ENCODE peak calls at places on chromosomes 16 and 17, in eight cellular contexts. C, D, H, W, P, Q, T and N are unnamed samples.

GRCh38 chr16:76201385-76201784 is 75.8 kb upstream of the CNTNAP4 start:
- DNase-seq in C (no peak), D (no peak), H (no peak), W (peak), P (no peak), Q (no peak), T (no peak), N (no peak)

GRCh38 chr16:1772362-1772907 is at the start of gene EME2:
- DNase-seq in C (peak), D (no peak), H (no peak), W (peak), P (peak), Q (peak), T (peak), N (peak)

GRCh38 chr17:75876190-75876937 is 2.0 kb downstream of the TRIM47 start:
- DNase-seq in C (no peak), D (no peak), H (no peak), W (peak), P (peak), Q (peak), T (no peak), N (peak)

GRCh38 chr16:1258906-1259759 is 3.3 kb downstream of the TPSD1 start:
- DNase-seq in C (no peak), D (no peak), H (no peak), W (no peak), P (no peak), Q (peak), T (no peak), N (no peak)

GRCh38 chr17:81701288-81702071 is 1.7 kb upstream of the MRPL12 start:
- DNase-seq in C (no peak), D (no peak), H (no peak), W (no peak), P (no peak), Q (no peak), T (no peak), N (peak)

GRCh38 chr16:51967566-51967965 is 579.4 kb downstream of the TOX3 start:
- DNase-seq in C (no peak), D (no peak), H (no peak), W (no peak), P (no peak), Q (no peak), T (no peak), N (no peak)

GRCh38 chr17:48566717-48567116 is 11.4 kb downstream of the HOXB4 start:
- DNase-seq in C (no peak), D (no peak), H (no peak), W (no peak), P (no peak), Q (no peak), T (no peak), N (no peak)

GRCh38 chr17:45148183-45149036 is at the start of gene HEXIM1:
- DNase-seq in C (peak), D (peak), H (peak), W (peak), P (peak), Q (peak), T (peak), N (peak)

GRCh38 chr17:17839792-17840707 is 3.3 kb upstream of the SREBF1 start:
- DNase-seq in C (peak), D (peak), H (peak), W (peak), P (peak), Q (peak), T (peak), N (peak)

GRCh38 chr17:45677770-45678169 is 106.3 kb upstream of the CRHR1 start:
- DNase-seq in C (peak), D (no peak), H (no peak), W (peak), P (no peak), Q (no peak), T (no peak), N (no peak)

GRCh38 chr17:1379930-1380313 is 20.1 kb downstream of the YWHAE start:
- DNase-seq in C (no peak), D (no peak), H (no peak), W (peak), P (no peak), Q (no peak), T (no peak), N (peak)

GRCh38 chr17:34225046-34225445 is 30.0 kb upstream of the CCL2 start:
- DNase-seq in C (no peak), D (no peak), H (no peak), W (no peak), P (no peak), Q (no peak), T (no peak), N (no peak)

GRCh38 chr16:64983226-64983625 is 138.6 kb downstream of the CDH11 start:
- DNase-seq in C (no peak), D (no peak), H (no peak), W (no peak), P (no peak), Q (no peak), T (no peak), N (no peak)

GRCh38 chr17:53707546-53707945 is 115.2 kb upstream of the KIF2B start:
- DNase-seq in C (no peak), D (no peak), H (no peak), W (no peak), P (no peak), Q (no peak), T (no peak), N (no peak)

GRCh38 chr17:59623151-59623550 is 3.5 kb downstream of the CLTC start:
- DNase-seq in C (no peak), D (no peak), H (no peak), W (no peak), P (no peak), Q (no peak), T (no peak), N (no peak)

GRCh38 chr16:4723071-4723767 is 10.9 kb downstream of the ANKS3 start:
- DNase-seq in C (no peak), D (no peak), H (no peak), W (no peak), P (no peak), Q (no peak), T (no peak), N (no peak)

GRCh38 chr17:72344613-72345012 is 223.8 kb downstream of the SOX9 start:
- DNase-seq in C (no peak), D (no peak), H (no peak), W (no peak), P (no peak), Q (no peak), T (no peak), N (no peak)

GRCh38 chr17:73592531-73592961 is 51.7 kb downstream of the SDK2 start:
- DNase-seq in C (no peak), D (no peak), H (no peak), W (no peak), P (no peak), Q (no peak), T (no peak), N (no peak)

GRCh38 chr17:59812139-59812538 is 80.6 kb downstream of the TUBD1 start:
- DNase-seq in C (no peak), D (no peak), H (no peak), W (no peak), P (no peak), Q (no peak), T (peak), N (no peak)

GRCh38 chr17:50681260-50682200 is 26.2 kb downstream of the ANKRD40 start:
- DNase-seq in C (peak), D (no peak), H (no peak), W (no peak), P (peak), Q (no peak), T (no peak), N (no peak)

GRCh38 chr17:78273813-78274212 is 42.4 kb downstream of the TMEM235 start:
- DNase-seq in C (no peak), D (no peak), H (no peak), W (no peak), P (no peak), Q (no peak), T (no peak), N (no peak)

GRCh38 chr17:82438401-82439193 is 12.0 kb downstream of the CYBC1 start:
- DNase-seq in C (no peak), D (peak), H (no peak), W (no peak), P (no peak), Q (no peak), T (no peak), N (no peak)

GRCh38 chr16:28292731-28293588 is 635 bp downstream of the SBK1 start:
- DNase-seq in C (no peak), D (no peak), H (no peak), W (no peak), P (peak), Q (no peak), T (no peak), N (no peak)

GRCh38 chr16:19886061-19886792 is 1.6 kb upstream of the GPRC5B start:
- DNase-seq in C (peak), D (peak), H (peak), W (peak), P (peak), Q (peak), T (peak), N (peak)

GRCh38 chr16:19885456-19886060 is 910 bp upstream of the GPRC5B start:
- DNase-seq in C (no peak), D (no peak), H (no peak), W (no peak), P (peak), Q (no peak), T (no peak), N (no peak)

GRCh38 chr16:19883296-19883951 is 1.2 kb downstream of the GPRC5B start:
- DNase-seq in C (peak), D (peak), H (no peak), W (no peak), P (peak), Q (peak), T (no peak), N (no peak)

GRCh38 chr16:19884021-19884485 is 595 bp downstream of the GPRC5B start:
- DNase-seq in C (no peak), D (peak), H (no peak), W (no peak), P (peak), Q (peak), T (no peak), N (no peak)

DNA sequence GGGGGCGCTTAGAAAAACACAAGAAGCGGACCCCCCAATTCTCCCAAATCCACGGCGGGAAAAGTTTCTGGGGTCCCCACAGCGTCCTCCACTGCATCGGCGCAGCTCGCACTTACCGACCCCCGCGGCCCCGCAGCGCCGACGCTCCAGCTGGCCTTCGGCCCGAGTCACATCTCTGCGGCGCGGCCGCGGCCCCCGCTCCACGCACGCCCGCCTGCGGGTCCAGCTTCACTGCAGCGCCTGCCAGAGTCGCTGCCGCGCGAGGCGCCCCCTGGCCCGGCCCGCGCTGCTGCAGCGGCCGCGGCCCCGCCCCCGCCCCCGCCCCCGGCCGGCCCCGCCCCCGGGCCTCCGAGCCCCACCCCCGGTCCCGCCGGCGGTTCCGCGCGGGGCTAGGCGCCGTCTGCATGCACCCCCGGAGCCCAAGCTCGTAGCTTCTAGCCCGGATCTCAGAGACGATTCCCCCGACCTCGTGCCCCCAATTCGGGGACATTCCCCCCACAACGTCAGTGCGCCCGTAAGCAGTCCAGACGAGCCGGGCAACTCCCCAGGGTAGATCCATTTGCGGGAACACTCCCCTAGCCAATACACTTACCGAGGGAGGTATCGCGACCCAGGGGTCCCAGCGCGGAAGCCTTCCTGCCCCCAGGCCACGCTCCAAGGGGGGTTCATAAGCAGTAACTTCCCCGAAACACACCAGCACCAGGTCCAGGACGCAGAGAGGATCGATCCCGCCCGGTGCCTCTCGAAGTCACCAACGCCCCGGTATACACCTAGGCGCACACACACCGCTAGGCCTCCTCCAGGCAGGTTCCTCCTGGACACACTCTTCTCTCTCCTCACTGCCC is at the start of gene GPRC5B:
- DNase-seq in C (peak), D (peak), H (no peak), W (no peak), P (peak), Q (peak), T (peak), N (peak)
- TF ChIP-seq CTCF in C (peak), D (no peak), H (no peak), W (no peak), P (no peak), Q (peak), T (no peak), N (no peak)

DNA sequence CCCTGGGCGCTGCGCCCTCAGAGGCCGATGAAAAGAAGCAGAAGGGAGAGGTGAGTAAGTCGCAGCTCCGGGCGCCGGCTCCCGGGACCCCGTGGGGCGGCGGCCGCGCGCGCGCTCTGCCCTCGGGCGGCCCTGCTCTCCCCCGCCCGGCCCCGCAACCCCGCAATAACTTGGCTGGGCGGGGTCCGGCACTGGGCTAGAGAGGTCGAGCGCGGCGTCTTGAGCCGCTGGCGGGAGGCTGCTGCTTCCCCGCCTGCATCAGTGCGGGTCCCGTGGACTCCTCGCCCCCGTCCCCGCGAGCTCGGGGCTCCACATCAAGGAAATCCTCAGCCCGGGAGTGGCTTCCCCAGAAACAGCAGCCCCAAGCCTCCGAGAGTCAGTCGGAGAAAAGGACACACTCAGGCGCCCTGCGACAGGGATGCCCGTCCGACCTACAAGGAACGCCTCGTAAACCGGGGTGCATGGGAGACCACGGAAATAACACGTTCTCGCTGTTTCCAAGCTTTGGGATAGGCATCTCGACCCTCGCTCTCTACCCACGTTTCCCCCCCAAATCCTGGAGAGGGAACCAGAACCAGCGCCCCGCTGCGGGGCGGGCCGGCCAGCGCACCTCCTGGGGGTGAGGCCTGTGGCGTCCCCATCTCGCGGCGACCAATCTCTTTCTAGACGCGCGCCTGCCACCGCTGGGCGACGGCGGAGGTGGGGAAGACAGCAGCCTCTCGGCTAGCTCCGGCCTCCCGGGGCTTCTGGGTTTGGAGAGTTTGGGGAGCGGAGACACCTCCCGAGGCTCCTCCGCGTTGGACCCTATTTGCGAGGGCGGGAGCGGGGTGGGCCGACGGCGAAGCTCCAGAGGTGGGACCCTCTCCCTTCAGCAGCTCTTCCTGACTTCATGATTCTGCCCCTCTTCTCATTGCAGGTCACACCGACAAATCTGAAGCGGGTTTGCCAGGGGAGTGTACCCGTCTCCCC is 809 bp upstream of the ABHD15 start:
- DNase-seq in C (peak), D (peak), H (no peak), W (peak), P (peak), Q (peak), T (no peak), N (peak)
- TF ChIP-seq CTCF in C (peak), D (peak), H (peak), W (peak), P (no peak), Q (peak), T (peak), N (peak)

DNA sequence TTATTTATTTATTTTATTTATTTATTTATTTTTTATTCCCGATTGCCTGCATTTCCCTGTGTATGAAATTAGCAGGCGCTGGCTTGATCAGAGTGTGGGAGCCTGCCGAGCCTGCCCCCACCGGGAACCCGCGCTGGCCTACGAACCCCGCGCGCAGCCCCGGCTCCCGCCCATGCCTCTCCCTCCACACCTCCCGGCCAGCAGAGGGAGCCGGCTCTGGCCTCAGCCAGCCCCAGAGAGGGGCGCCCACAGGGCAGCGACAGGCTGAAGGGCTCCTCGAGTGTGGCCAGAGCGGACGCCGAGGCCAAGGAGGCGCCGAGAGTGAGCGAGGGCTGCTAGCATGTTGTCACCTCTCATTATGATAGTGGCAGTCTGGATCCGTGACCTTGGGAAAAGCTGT is 13.0 kb upstream of the RBL2 start:
- DNase-seq in C (no peak), D (no peak), H (no peak), W (no peak), P (no peak), Q (no peak), T (no peak), N (no peak)
- TF ChIP-seq CTCF in C (no peak), D (peak), H (no peak), W (no peak), P (no peak), Q (peak), T (no peak), N (no peak)

GRCh38 chr17:69486779-69487637 is 72.5 kb downstream of the MAP2K6 start:
- DNase-seq in C (no peak), D (no peak), H (no peak), W (no peak), P (no peak), Q (no peak), T (no peak), N (no peak)

GRCh38 chr17:69489303-69489702 is 74.8 kb downstream of the MAP2K6 start:
- DNase-seq in C (no peak), D (no peak), H (no peak), W (no peak), P (no peak), Q (no peak), T (no peak), N (no peak)

GRCh38 chr17:69492410-69493071 is 78.0 kb downstream of the MAP2K6 start:
- DNase-seq in C (peak), D (no peak), H (no peak), W (peak), P (no peak), Q (no peak), T (no peak), N (no peak)
- TF ChIP-seq CTCF in C (no peak), D (no peak), H (no peak), W (no peak), P (no peak), Q (no peak), T (no peak), N (no peak)

GRCh38 chr17:16199093-16199492 is 16.2 kb downstream of the NCOR1 start:
- DNase-seq in C (peak), D (no peak), H (no peak), W (no peak), P (no peak), Q (no peak), T (no peak), N (no peak)
- TF ChIP-seq CTCF in C (no peak), D (no peak), H (no peak), W (no peak), P (no peak), Q (no peak), T (no peak), N (no peak)

DNA sequence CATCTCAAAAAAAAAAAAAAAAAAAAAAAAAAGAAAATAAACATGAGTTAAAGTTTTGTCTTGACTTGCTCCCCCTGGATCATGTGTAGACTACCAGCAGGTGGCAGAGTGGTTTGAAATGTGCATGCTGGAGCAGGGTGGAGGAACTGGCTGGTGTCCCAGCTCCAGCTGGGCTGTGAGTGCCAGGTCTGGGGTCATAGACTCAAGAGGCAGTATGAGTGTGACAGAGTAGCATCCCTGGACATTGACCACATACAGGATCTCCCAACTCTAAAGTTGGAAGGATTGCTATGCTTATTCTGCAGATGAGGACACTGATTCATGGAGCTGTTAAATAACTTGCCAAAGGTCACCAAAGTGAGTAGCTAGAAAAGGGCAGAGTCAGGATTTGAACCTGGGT is 198.0 kb upstream of the MPHOSPH6 start:
- DNase-seq in C (peak), D (peak), H (no peak), W (peak), P (no peak), Q (peak), T (no peak), N (no peak)
- TF ChIP-seq CTCF in C (peak), D (peak), H (peak), W (peak), P (peak), Q (no peak), T (no peak), N (no peak)

DNA sequence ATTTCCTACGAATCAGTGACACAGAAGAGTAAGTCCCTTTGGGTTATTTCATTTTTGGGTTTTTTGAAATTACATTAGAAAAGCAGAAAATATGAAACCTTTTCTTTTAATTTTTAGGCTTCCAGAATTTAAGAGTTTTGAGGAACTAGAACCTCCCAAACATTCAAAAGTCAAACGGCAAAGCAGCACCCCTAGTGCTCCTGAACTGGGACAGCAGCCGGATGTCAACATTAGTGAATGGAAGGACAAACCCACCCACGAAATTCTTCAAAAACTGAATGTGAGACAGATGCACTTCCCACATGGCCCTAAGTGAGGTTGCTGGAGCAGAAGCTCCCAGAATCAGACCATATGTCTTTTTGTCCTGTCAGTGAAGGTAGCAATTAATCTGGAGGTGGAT is 199.4 kb downstream of the PHKB start:
- DNase-seq in C (no peak), D (no peak), H (no peak), W (no peak), P (no peak), Q (no peak), T (no peak), N (no peak)
- TF ChIP-seq CTCF in C (no peak), D (no peak), H (no peak), W (no peak), P (no peak), Q (no peak), T (no peak), N (no peak)

GRCh38 chr17:10336393-10336792 is 36.4 kb downstream of the MYH13 start:
- DNase-seq in C (no peak), D (no peak), H (no peak), W (no peak), P (no peak), Q (no peak), T (no peak), N (no peak)
- TF ChIP-seq CTCF in C (no peak), D (no peak), H (no peak), W (no peak), P (no peak), Q (no peak), T (no peak), N (no peak)